ENCODE peak calls at places on chromosomes 3 and 15, in ten cellular contexts. Q is astrocyte; R is stomach; Z is uterus; V is neuronal stem cell; A is CD8-positive, alpha-beta T cell; X is neural progenitor cell; O is mesendoderm; W is left ventricle myocardium inferior; S is Panc1. N is an unnamed sample.

GRCh38 chr3:187629711-187630110 is 40.5 kb downstream of the SST start:
- DNase-seq in R (no peak), Q (no peak), W (no peak), S (no peak), O (no peak), Z (no peak), V (no peak), A (no peak), X (no peak), N (peak; percentile 16)

GRCh38 chr15:99057020-99057419 is 47.9 kb upstream of the SYNM start:
- DNase-seq in Z (no peak), O (peak; percentile 70), Q (no peak), A (no peak), W (no peak), X (peak; percentile 31), V (no peak), S (no peak), R (no peak), N (no peak)

GRCh38 chr3:128914966-128915645 is 35.7 kb downstream of the ACAD9 start:
- DNase-seq in X (no peak), Z (no peak), Q (no peak), V (no peak), A (no peak), R (no peak), O (no peak), W (no peak), S (no peak), N (no peak)

GRCh38 chr15:26888761-26889160 is 21.9 kb downstream of the GABRA5 start:
- DNase-seq in A (no peak), Q (no peak), W (no peak), R (peak; percentile 61), Z (no peak), V (no peak), X (no peak), O (no peak), S (no peak), N (no peak)

GRCh38 chr3:52779411-52780297 is 2.3 kb downstream of the ITIH1 start:
- DNase-seq in Z (no peak), Q (no peak), A (no peak), V (no peak), X (peak; percentile 0), R (peak; percentile 18), S (no peak), O (no peak), W (no peak), N (no peak)

GRCh38 chr3:58052373-58053273 is 44.4 kb downstream of the FLNB start:
- DNase-seq in V (no peak), Z (peak; percentile 85), W (peak; percentile 77), S (peak; percentile 87), O (peak; percentile 75), A (peak; percentile 19), R (peak; percentile 78), X (no peak), Q (peak; percentile 98), N (peak; percentile 96)

GRCh38 chr3:159273608-159274007 is 471.8 kb downstream of the MFSD1 start:
- DNase-seq in V (peak; percentile 57), X (peak; percentile 81), O (peak; percentile 72), W (peak; percentile 22), A (no peak), Z (no peak), R (no peak), S (no peak), Q (peak; percentile 41), N (peak; percentile 4)

GRCh38 chr15:90407871-90408317 is 19.9 kb downstream of the IQGAP1 start:
- DNase-seq in R (no peak), X (no peak), V (no peak), O (no peak), Q (no peak), A (peak; percentile 29), S (no peak), Z (no peak), W (no peak), N (no peak)

GRCh38 chr3:4670352-4670751 is 177.2 kb downstream of the ITPR1 start:
- DNase-seq in R (no peak), O (peak; percentile 70), S (no peak), X (peak; percentile 23), Z (no peak), Q (no peak), W (no peak), V (no peak), A (no peak), N (no peak)

GRCh38 chr3:184005981-184006507 is 11.6 kb downstream of the ABCC5 start:
- DNase-seq in X (no peak), Q (peak; percentile 56), V (no peak), S (no peak), R (peak; percentile 90), A (no peak), W (peak; percentile 55), Z (no peak), O (peak; percentile 80), N (no peak)

GRCh38 chr15:76349301-76350070 is 12.9 kb downstream of the ISL2 start:
- DNase-seq in O (no peak), A (no peak), V (no peak), S (no peak), X (no peak), W (no peak), Q (no peak), R (no peak), Z (no peak), N (peak; percentile 29)

GRCh38 chr15:86362556-86362955 is 282.9 kb downstream of the AGBL1 start:
- DNase-seq in R (no peak), Q (peak; percentile 70), A (no peak), V (no peak), O (peak; percentile 42), X (no peak), Z (no peak), S (no peak), W (no peak), N (no peak)

GRCh38 chr3:12991481-12991837 is 81.8 kb downstream of the IQSEC1 start:
- DNase-seq in X (no peak), W (no peak), O (no peak), S (no peak), A (no peak), V (no peak), R (no peak), Z (no peak), Q (no peak), N (no peak)
- H3K27ac ChIP-seq in X (no peak overlapping the region), W (peak overlapping the region; percentile 95), O (no peak overlapping the region), S (no peak overlapping the region), A (no peak overlapping the region), V (no peak overlapping the region), R (peak overlapping the region; percentile 19), Z (no peak overlapping the region), Q (no peak overlapping the region), N (no peak overlapping the region)

GRCh38 chr3:71994203-71994602 is 209.3 kb upstream of the PROK2 start:
- DNase-seq in S (no peak), R (no peak), Q (no peak), V (no peak), A (no peak), X (no peak), O (no peak), W (no peak), Z (no peak), N (no peak)
- H3K4me1 ChIP-seq in S (no peaks in the 10 kb centered on the region), R (no peaks in the 10 kb centered on the region), Q (peaks cover 4% of the 10 kb centered on the region), V (peaks cover 1% of the 10 kb centered on the region), A (no peaks in the 10 kb centered on the region), X (no peaks in the 10 kb centered on the region), O (no peaks in the 10 kb centered on the region), W (no peaks in the 10 kb centered on the region), Z (no peaks in the 10 kb centered on the region), N (peaks cover 9% of the 10 kb centered on the region)

DNA sequence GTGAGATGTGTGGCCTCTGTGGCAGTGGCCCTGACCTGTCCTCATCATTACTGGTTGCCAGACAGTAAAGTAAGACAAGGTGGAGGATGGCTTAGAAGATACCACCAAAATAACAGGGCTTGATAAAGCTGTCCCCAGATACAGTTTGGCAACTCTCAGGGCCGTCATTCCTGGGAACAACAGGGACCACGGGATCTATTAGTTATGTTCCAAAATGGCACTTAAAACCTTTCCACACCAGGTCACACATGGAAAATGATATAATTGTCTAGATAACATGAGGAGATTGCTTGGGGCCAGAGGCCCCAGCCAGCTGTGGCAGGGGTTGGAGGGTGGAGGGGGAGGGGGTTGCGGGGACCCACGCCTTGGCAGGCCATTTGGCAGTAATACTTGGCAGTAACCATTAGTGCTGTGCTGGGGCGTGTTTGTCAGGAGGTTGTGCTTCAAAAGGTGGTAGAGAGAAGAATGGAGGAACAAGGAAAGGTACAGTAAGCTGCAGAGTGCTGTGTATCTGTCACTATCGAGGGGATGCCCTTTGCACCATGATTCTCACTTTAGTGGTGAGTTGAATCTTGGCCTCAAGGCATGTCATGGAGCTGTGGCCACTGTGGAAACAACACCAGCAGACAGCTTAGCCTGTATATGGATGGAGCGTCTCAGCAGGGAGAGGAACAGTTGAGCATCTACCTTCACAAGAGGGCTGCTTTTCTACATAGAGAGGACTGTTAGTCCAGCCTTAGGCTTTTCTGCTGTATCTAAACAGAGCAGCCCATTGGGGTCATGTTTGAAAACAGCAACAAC is 14.0 kb downstream of the PLCL2 start:
- DNase-seq in A (no peak), S (no peak), Q (no peak), R (no peak), O (no peak), Z (no peak), X (no peak), V (no peak), W (peak; percentile 74), N (no peak)
- H3K27ac ChIP-seq in A (no peak overlapping the region), S (no peak overlapping the region), Q (no peak overlapping the region), R (no peak overlapping the region), O (no peak overlapping the region), Z (peak overlapping the region; percentile 26), X (no peak overlapping the region), V (no peak overlapping the region), W (peak overlapping the region; percentile 85), N (no peak overlapping the region)

GRCh38 chr3:119884161-119884557 is 102.3 kb downstream of the NR1I2 start:
- DNase-seq in Z (no peak), W (no peak), S (no peak), V (no peak), O (no peak), R (no peak), A (no peak), Q (no peak), X (no peak), N (no peak)

GRCh38 chr3:119883461-119884160 is 101.7 kb downstream of the NR1I2 start:
- DNase-seq in W (no peak), Q (no peak), X (no peak), Z (no peak), V (no peak), A (no peak), R (no peak), S (no peak), O (no peak), N (no peak)

GRCh38 chr3:119880966-119881365 is 99.1 kb downstream of the NR1I2 start:
- DNase-seq in Z (no peak), X (no peak), O (no peak), Q (no peak), R (no peak), W (no peak), S (no peak), A (no peak), V (no peak), N (no peak)

DNA sequence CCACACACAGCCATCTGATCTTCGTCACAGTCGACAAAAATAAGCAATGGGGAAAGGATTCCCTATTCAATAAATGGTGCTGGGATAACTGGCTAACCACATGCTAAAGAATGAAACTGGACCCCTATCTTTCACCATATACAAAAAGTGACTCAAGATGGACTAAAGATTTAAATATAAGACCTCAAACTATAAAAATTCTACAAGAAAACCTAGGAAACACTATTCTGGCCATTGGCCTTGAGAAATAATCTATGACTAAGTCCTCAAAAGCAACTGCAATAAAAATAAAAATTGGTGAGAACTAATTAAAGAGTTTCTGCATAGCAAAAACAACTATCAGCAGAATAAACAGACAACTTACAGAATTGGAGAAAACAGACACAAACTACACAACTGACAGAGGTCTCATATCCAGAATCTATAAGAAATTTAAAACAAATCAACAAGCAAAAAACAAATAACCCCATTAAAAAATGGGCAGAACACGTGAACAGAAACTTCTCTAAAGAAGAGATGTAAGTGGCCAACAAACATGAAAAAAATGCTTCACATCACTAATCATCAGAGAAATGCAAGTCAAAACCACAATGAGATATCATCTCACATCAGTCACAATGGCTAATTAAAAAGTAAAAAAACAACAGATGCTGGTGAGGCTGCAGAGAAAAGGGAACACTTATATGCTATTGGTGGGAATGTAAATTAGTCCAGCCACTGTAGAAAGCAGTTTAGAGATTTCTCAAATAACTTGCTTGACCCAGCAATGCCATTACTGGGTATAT is 104.0 kb downstream of the NR1I2 start:
- DNase-seq in S (no peak), R (no peak), X (no peak), Z (no peak), O (no peak), Q (peak; percentile 30), V (no peak), A (no peak), W (no peak), N (no peak)
- H3K4me1 ChIP-seq in S (no peaks in the 10 kb centered on the region), R (no peaks in the 10 kb centered on the region), X (no peaks in the 10 kb centered on the region), Z (no peaks in the 10 kb centered on the region), O (no peaks in the 10 kb centered on the region), Q (no peaks in the 10 kb centered on the region), V (no peaks in the 10 kb centered on the region), A (no peaks in the 10 kb centered on the region), W (no peaks in the 10 kb centered on the region), N (no peaks in the 10 kb centered on the region)